ENCODE peak calls at places on chromosome 6, in ten cellular contexts. One of them, this sample, is unnamed.

GRCh38 chr6:134034478-134034877 is 17.9 kb downstream of the SLC2A12 start:
- DNase-seq in CD8-positive, alpha-beta memory T cell: no peak
- DNase-seq in AG10803: no peak
- DNase-seq in naive thymus-derived CD8-positive, alpha-beta T cell: no peak
- DNase-seq in HTR-8/SVneo: no peak
- DNase-seq in kidney tubule cell: no peak
- DNase-seq in bronchial epithelial cell: no peak
- DNase-seq in fibroblast of lung: no peak
- DNase-seq in GM04504: no peak
- DNase-seq in Peyer's patch: no peak
- DNase-seq in this sample: no peak

GRCh38 chr6:166307082-166307980 is 861 bp downstream of the PRR18 start:
- DNase-seq in HTR-8/SVneo: no peak
- DNase-seq in naive thymus-derived CD8-positive, alpha-beta T cell: no peak
- DNase-seq in CD8-positive, alpha-beta memory T cell: no peak
- DNase-seq in bronchial epithelial cell: no peak
- DNase-seq in fibroblast of lung: peak
- DNase-seq in GM04504: no peak
- DNase-seq in Peyer's patch: no peak
- DNase-seq in AG10803: no peak
- DNase-seq in kidney tubule cell: peak
- DNase-seq in this sample: no peak

GRCh38 chr6:108958900-108959770 is 110.9 kb downstream of the ARMC2 start:
- DNase-seq in kidney tubule cell: no peak
- DNase-seq in Peyer's patch: no peak
- DNase-seq in HTR-8/SVneo: no peak
- DNase-seq in AG10803: no peak
- DNase-seq in GM04504: no peak
- DNase-seq in bronchial epithelial cell: no peak
- DNase-seq in naive thymus-derived CD8-positive, alpha-beta T cell: no peak
- DNase-seq in CD8-positive, alpha-beta memory T cell: no peak
- DNase-seq in fibroblast of lung: no peak
- DNase-seq in this sample: no peak

GRCh38 chr6:75202676-75203131 is 3.1 kb downstream of the COL12A1 start:
- DNase-seq in naive thymus-derived CD8-positive, alpha-beta T cell: no peak
- DNase-seq in AG10803: no peak
- DNase-seq in CD8-positive, alpha-beta memory T cell: no peak
- DNase-seq in fibroblast of lung: peak
- DNase-seq in bronchial epithelial cell: no peak
- DNase-seq in GM04504: no peak
- DNase-seq in HTR-8/SVneo: no peak
- DNase-seq in Peyer's patch: no peak
- DNase-seq in kidney tubule cell: no peak
- DNase-seq in this sample: no peak

GRCh38 chr6:151276112-151276745 is 36.5 kb downstream of the AKAP12 start:
- DNase-seq in fibroblast of lung: peak
- DNase-seq in bronchial epithelial cell: peak
- DNase-seq in naive thymus-derived CD8-positive, alpha-beta T cell: no peak
- DNase-seq in GM04504: peak
- DNase-seq in CD8-positive, alpha-beta memory T cell: no peak
- DNase-seq in HTR-8/SVneo: no peak
- DNase-seq in Peyer's patch: no peak
- DNase-seq in AG10803: peak
- DNase-seq in kidney tubule cell: no peak
- DNase-seq in this sample: no peak

GRCh38 chr6:139173172-139173571 is 38.3 kb downstream of the HECA start:
- DNase-seq in kidney tubule cell: no peak
- DNase-seq in GM04504: no peak
- DNase-seq in HTR-8/SVneo: no peak
- DNase-seq in bronchial epithelial cell: peak
- DNase-seq in Peyer's patch: no peak
- DNase-seq in AG10803: no peak
- DNase-seq in naive thymus-derived CD8-positive, alpha-beta T cell: no peak
- DNase-seq in CD8-positive, alpha-beta memory T cell: no peak
- DNase-seq in fibroblast of lung: no peak
- DNase-seq in this sample: no peak

GRCh38 chr6:113953346-113953745 is 17.6 kb downstream of the HDAC2 start:
- DNase-seq in HTR-8/SVneo: no peak
- DNase-seq in AG10803: peak
- DNase-seq in Peyer's patch: no peak
- DNase-seq in kidney tubule cell: peak
- DNase-seq in naive thymus-derived CD8-positive, alpha-beta T cell: no peak
- DNase-seq in fibroblast of lung: peak
- DNase-seq in GM04504: no peak
- DNase-seq in bronchial epithelial cell: no peak
- DNase-seq in CD8-positive, alpha-beta memory T cell: no peak
- DNase-seq in this sample: no peak

GRCh38 chr6:44284119-44284518 is 13.9 kb downstream of the TMEM151B start:
- DNase-seq in fibroblast of lung: no peak
- DNase-seq in HTR-8/SVneo: no peak
- DNase-seq in kidney tubule cell: no peak
- DNase-seq in Peyer's patch: no peak
- DNase-seq in bronchial epithelial cell: no peak
- DNase-seq in naive thymus-derived CD8-positive, alpha-beta T cell: no peak
- DNase-seq in CD8-positive, alpha-beta memory T cell: no peak
- DNase-seq in AG10803: no peak
- DNase-seq in GM04504: no peak
- DNase-seq in this sample: no peak

GRCh38 chr6:73389854-73390253 is 4.8 kb upstream of the DDX43 start:
- DNase-seq in AG10803: no peak
- DNase-seq in bronchial epithelial cell: no peak
- DNase-seq in naive thymus-derived CD8-positive, alpha-beta T cell: no peak
- DNase-seq in fibroblast of lung: no peak
- DNase-seq in HTR-8/SVneo: no peak
- DNase-seq in Peyer's patch: no peak
- DNase-seq in GM04504: no peak
- DNase-seq in kidney tubule cell: no peak
- DNase-seq in CD8-positive, alpha-beta memory T cell: no peak
- DNase-seq in this sample: no peak

GRCh38 chr6:131950767-131951575 is at the start of gene CCN2:
- DNase-seq in Peyer's patch: peak
- DNase-seq in bronchial epithelial cell: peak
- DNase-seq in CD8-positive, alpha-beta memory T cell: no peak
- DNase-seq in AG10803: peak
- DNase-seq in HTR-8/SVneo: peak
- DNase-seq in kidney tubule cell: peak
- DNase-seq in GM04504: peak
- DNase-seq in fibroblast of lung: peak
- DNase-seq in naive thymus-derived CD8-positive, alpha-beta T cell: no peak
- DNase-seq in this sample: peak

GRCh38 chr6:161522286-161522685 is 248.4 kb upstream of the AGPAT4 start:
- DNase-seq in bronchial epithelial cell: no peak
- DNase-seq in GM04504: no peak
- DNase-seq in fibroblast of lung: no peak
- DNase-seq in Peyer's patch: no peak
- DNase-seq in kidney tubule cell: no peak
- DNase-seq in naive thymus-derived CD8-positive, alpha-beta T cell: no peak
- DNase-seq in CD8-positive, alpha-beta memory T cell: no peak
- DNase-seq in AG10803: no peak
- DNase-seq in HTR-8/SVneo: no peak
- DNase-seq in this sample: no peak

GRCh38 chr6:101393291-101394251 is at the start of gene GRIK2:
- DNase-seq in CD8-positive, alpha-beta memory T cell: no peak
- DNase-seq in bronchial epithelial cell: no peak
- DNase-seq in fibroblast of lung: peak
- DNase-seq in AG10803: peak
- DNase-seq in naive thymus-derived CD8-positive, alpha-beta T cell: no peak
- DNase-seq in Peyer's patch: peak
- DNase-seq in GM04504: peak
- DNase-seq in kidney tubule cell: peak
- DNase-seq in HTR-8/SVneo: peak
- DNase-seq in this sample: no peak

GRCh38 chr6:43171284-43172126 is 436 bp downstream of the SRF start:
- DNase-seq in Peyer's patch: peak
- DNase-seq in GM04504: no peak
- DNase-seq in kidney tubule cell: peak
- DNase-seq in CD8-positive, alpha-beta memory T cell: peak
- DNase-seq in AG10803: no peak
- DNase-seq in HTR-8/SVneo: no peak
- DNase-seq in bronchial epithelial cell: no peak
- DNase-seq in naive thymus-derived CD8-positive, alpha-beta T cell: peak
- DNase-seq in fibroblast of lung: no peak
- DNase-seq in this sample: no peak

GRCh38 chr6:43989556-43990248 is 137.6 kb downstream of the MRPL14 start:
- DNase-seq in bronchial epithelial cell: no peak
- DNase-seq in naive thymus-derived CD8-positive, alpha-beta T cell: no peak
- DNase-seq in AG10803: no peak
- DNase-seq in HTR-8/SVneo: no peak
- DNase-seq in fibroblast of lung: no peak
- DNase-seq in kidney tubule cell: no peak
- DNase-seq in Peyer's patch: no peak
- DNase-seq in CD8-positive, alpha-beta memory T cell: no peak
- DNase-seq in GM04504: no peak
- DNase-seq in this sample: no peak

GRCh38 chr6:20800229-20800628 is 266.0 kb downstream of the CDKAL1 start:
- DNase-seq in AG10803: no peak
- DNase-seq in CD8-positive, alpha-beta memory T cell: no peak
- DNase-seq in kidney tubule cell: no peak
- DNase-seq in bronchial epithelial cell: no peak
- DNase-seq in GM04504: no peak
- DNase-seq in fibroblast of lung: no peak
- DNase-seq in Peyer's patch: no peak
- DNase-seq in naive thymus-derived CD8-positive, alpha-beta T cell: no peak
- DNase-seq in HTR-8/SVneo: no peak
- DNase-seq in this sample: no peak

GRCh38 chr6:52514514-52514913 is 62.3 kb downstream of the TRAM2 start:
- DNase-seq in naive thymus-derived CD8-positive, alpha-beta T cell: no peak
- DNase-seq in GM04504: peak
- DNase-seq in kidney tubule cell: peak
- DNase-seq in AG10803: peak
- DNase-seq in HTR-8/SVneo: no peak
- DNase-seq in CD8-positive, alpha-beta memory T cell: no peak
- DNase-seq in fibroblast of lung: peak
- DNase-seq in bronchial epithelial cell: peak
- DNase-seq in Peyer's patch: no peak
- DNase-seq in this sample: peak

GRCh38 chr6:148577687-148578488 is 168.9 kb upstream of the UST start:
- DNase-seq in naive thymus-derived CD8-positive, alpha-beta T cell: peak
- DNase-seq in GM04504: peak
- DNase-seq in fibroblast of lung: peak
- DNase-seq in CD8-positive, alpha-beta memory T cell: peak
- DNase-seq in HTR-8/SVneo: peak
- DNase-seq in bronchial epithelial cell: peak
- DNase-seq in Peyer's patch: peak
- DNase-seq in AG10803: peak
- DNase-seq in kidney tubule cell: peak
- DNase-seq in this sample: no peak

GRCh38 chr6:27547157-27548075 is 74.5 kb upstream of the ZNF184 start:
- DNase-seq in kidney tubule cell: peak
- DNase-seq in HTR-8/SVneo: peak
- DNase-seq in CD8-positive, alpha-beta memory T cell: no peak
- DNase-seq in AG10803: peak
- DNase-seq in naive thymus-derived CD8-positive, alpha-beta T cell: no peak
- DNase-seq in Peyer's patch: no peak
- DNase-seq in fibroblast of lung: peak
- DNase-seq in GM04504: peak
- DNase-seq in bronchial epithelial cell: peak
- DNase-seq in this sample: no peak

GRCh38 chr6:135672256-135672655 is 174.7 kb upstream of the AHI1 start:
- DNase-seq in naive thymus-derived CD8-positive, alpha-beta T cell: no peak
- DNase-seq in fibroblast of lung: no peak
- DNase-seq in AG10803: no peak
- DNase-seq in CD8-positive, alpha-beta memory T cell: no peak
- DNase-seq in HTR-8/SVneo: no peak
- DNase-seq in bronchial epithelial cell: no peak
- DNase-seq in GM04504: no peak
- DNase-seq in Peyer's patch: no peak
- DNase-seq in kidney tubule cell: no peak
- DNase-seq in this sample: no peak

GRCh38 chr6:30749554-30750378 is 5.4 kb upstream of the IER3 start:
- DNase-seq in fibroblast of lung: no peak
- DNase-seq in GM04504: no peak
- DNase-seq in naive thymus-derived CD8-positive, alpha-beta T cell: no peak
- DNase-seq in AG10803: no peak
- DNase-seq in CD8-positive, alpha-beta memory T cell: no peak
- DNase-seq in bronchial epithelial cell: peak
- DNase-seq in kidney tubule cell: peak
- DNase-seq in Peyer's patch: peak
- DNase-seq in HTR-8/SVneo: no peak
- DNase-seq in this sample: no peak

GRCh38 chr6:16248271-16248670 is 9.9 kb downstream of the GMPR start:
- DNase-seq in fibroblast of lung: no peak
- DNase-seq in Peyer's patch: no peak
- DNase-seq in naive thymus-derived CD8-positive, alpha-beta T cell: no peak
- DNase-seq in kidney tubule cell: no peak
- DNase-seq in GM04504: no peak
- DNase-seq in bronchial epithelial cell: no peak
- DNase-seq in CD8-positive, alpha-beta memory T cell: no peak
- DNase-seq in AG10803: no peak
- DNase-seq in HTR-8/SVneo: no peak
- DNase-seq in this sample: no peak

GRCh38 chr6:79574636-79575035 is 37.4 kb upstream of the LCA5 start:
- DNase-seq in fibroblast of lung: peak
- DNase-seq in naive thymus-derived CD8-positive, alpha-beta T cell: no peak
- DNase-seq in HTR-8/SVneo: peak
- DNase-seq in GM04504: peak
- DNase-seq in CD8-positive, alpha-beta memory T cell: no peak
- DNase-seq in Peyer's patch: no peak
- DNase-seq in bronchial epithelial cell: peak
- DNase-seq in AG10803: peak
- DNase-seq in kidney tubule cell: peak
- DNase-seq in this sample: no peak